ENCODE peak calls at places on chromosome 12, in nine cellular contexts. S, L, W, Q, F, G, E, I and X are unnamed samples.
A peak's percentile ranks its signal among the peaks of the same experiment; 100 is the strongest.

GRCh38 chr12:117498256-117498655 is 136.8 kb upstream of the NOS1 start:
- DNase-seq in S (no peak), L (no peak), W (no peak), Q (no peak), F (no peak), G (peak; percentile 32), E (no peak), I (peak; percentile 49), X (no peak)

GRCh38 chr12:27344246-27344645 is 11.6 kb downstream of the BMAL2 start:
- DNase-seq in S (no peak), L (no peak), W (peak; percentile 10), Q (no peak), F (no peak), G (no peak), E (no peak), I (no peak), X (no peak)

GRCh38 chr12:123061806-123062205 is 81.3 kb downstream of the ARL6IP4 start:
- DNase-seq in S (no peak), L (no peak), W (no peak), Q (no peak), F (no peak), G (no peak), E (no peak), I (no peak), X (no peak)

GRCh38 chr12:118983147-118983824 is 1.9 kb downstream of the SRRM4 start:
- DNase-seq in S (no peak), L (no peak), W (no peak), Q (no peak), F (peak; percentile 16), G (no peak), E (no peak), I (no peak), X (no peak)

GRCh38 chr12:98439471-98440164 is 75.8 kb upstream of the TMPO start:
- DNase-seq in S (no peak), L (no peak), W (peak; percentile 83), Q (no peak), F (no peak), G (no peak), E (no peak), I (no peak), X (no peak)

GRCh38 chr12:96878704-96879103 is 28.4 kb upstream of the NEDD1 start:
- DNase-seq in S (no peak), L (no peak), W (peak; percentile 62), Q (no peak), F (no peak), G (no peak), E (no peak), I (no peak), X (no peak)

GRCh38 chr12:89862511-89863331 is 154.1 kb upstream of the ATP2B1 start:
- DNase-seq in S (peak; percentile 12), L (no peak), W (no peak), Q (no peak), F (no peak), G (no peak), E (peak; percentile 31), I (no peak), X (peak; percentile 27)

GRCh38 chr12:76266797-76267196 is 81.4 kb downstream of the BBS10 start:
- DNase-seq in S (peak; percentile 39), L (no peak), W (peak; percentile 95), Q (no peak), F (no peak), G (peak; percentile 12), E (peak; percentile 26), I (no peak), X (no peak)

GRCh38 chr12:59056931-59057330 is 136.6 kb upstream of the LRIG3 start:
- DNase-seq in S (no peak), L (no peak), W (peak; percentile 65), Q (no peak), F (no peak), G (no peak), E (no peak), I (no peak), X (no peak)

GRCh38 chr12:55037349-55037748 is 17.6 kb downstream of the NEUROD4 start:
- DNase-seq in S (no peak), L (no peak), W (no peak), Q (no peak), F (no peak), G (peak; percentile 53), E (no peak), I (no peak), X (no peak)

GRCh38 chr12:124720019-124720686 is 143.5 kb downstream of the SCARB1 start:
- DNase-seq in S (no peak), L (peak; percentile 47), W (peak; percentile 88), Q (peak; percentile 41), F (no peak), G (no peak), E (no peak), I (no peak), X (no peak)

GRCh38 chr12:89856431-89856830 is 147.8 kb upstream of the ATP2B1 start:
- DNase-seq in S (no peak), L (no peak), W (peak; percentile 78), Q (no peak), F (no peak), G (no peak), E (no peak), I (no peak), X (no peak)

GRCh38 chr12:71092290-71092689 is 65.5 kb downstream of the TSPAN8 start:
- DNase-seq in S (no peak), L (no peak), W (no peak), Q (no peak), F (no peak), G (no peak), E (no peak), I (no peak), X (no peak)

GRCh38 chr12:12008931-12009611 is 61.7 kb upstream of the BCL2L14 start:
- DNase-seq in S (no peak), L (no peak), W (peak; percentile 73), Q (no peak), F (peak; percentile 93), G (no peak), E (no peak), I (peak; percentile 90), X (no peak)

GRCh38 chr12:14955876-14956811 is 5.3 kb downstream of the ARHGDIB start:
- DNase-seq in S (no peak), L (no peak), W (no peak), Q (no peak), F (no peak), G (no peak), E (no peak), I (no peak), X (peak; percentile 41)

GRCh38 chr12:3168775-3169221 is 91.6 kb downstream of the TSPAN9 start:
- DNase-seq in S (peak; percentile 77), L (peak; percentile 85), W (peak; percentile 98), Q (peak; percentile 86), F (no peak), G (peak; percentile 37), E (no peak), I (no peak), X (no peak)

GRCh38 chr12:94262228-94263010 is 114.0 kb downstream of the PLXNC1 start:
- DNase-seq in S (peak; percentile 57), L (peak; percentile 91), W (peak; percentile 99), Q (peak; percentile 30), F (no peak), G (peak; percentile 90), E (peak; percentile 88), I (no peak), X (peak; percentile 45)
- H3K4me1 ChIP-seq in S (no peaks in the 10 kb centered on the region), L (no peaks in the 10 kb centered on the region), W (peaks cover 47% of the 10 kb centered on the region), Q (peaks cover 8% of the 10 kb centered on the region), F (peaks cover 18% of the 10 kb centered on the region), G (peaks cover 13% of the 10 kb centered on the region), E (peaks cover 17% of the 10 kb centered on the region), I (peaks cover 43% of the 10 kb centered on the region), X (peaks cover 21% of the 10 kb centered on the region)

GRCh38 chr12:95073698-95074520 is 491 bp upstream of the NR2C1 start:
- DNase-seq in S (no peak), L (no peak), W (peak; percentile 16), Q (no peak), F (peak; percentile 98), G (peak; percentile 93), E (no peak), I (no peak), X (no peak)

GRCh38 chr12:95070378-95070777 is 3.0 kb downstream of the NR2C1 start:
- DNase-seq in S (no peak), L (no peak), W (no peak), Q (no peak), F (no peak), G (no peak), E (no peak), I (no peak), X (no peak)

GRCh38 chr12:95074766-95075165 is 1.3 kb upstream of the NR2C1 start:
- DNase-seq in S (no peak), L (no peak), W (no peak), Q (no peak), F (no peak), G (no peak), E (no peak), I (no peak), X (no peak)

GRCh38 chr12:95077341-95077740 is 3.9 kb upstream of the NR2C1 start:
- DNase-seq in S (no peak), L (no peak), W (no peak), Q (no peak), F (no peak), G (no peak), E (no peak), I (no peak), X (no peak)

GRCh38 chr12:95072900-95073697 is at the start of gene NR2C1:
- DNase-seq in S (peak; percentile 87), L (peak; percentile 92), W (peak; percentile 96), Q (peak; percentile 99), F (peak; percentile 63), G (peak; percentile 50), E (peak; percentile 90), I (peak; percentile 98), X (peak; percentile 91)
- H3K4me1 ChIP-seq in S (no peaks in the 10 kb centered on the region), L (no peaks in the 10 kb centered on the region), W (no peaks in the 10 kb centered on the region), Q (peaks cover 10% of the 10 kb centered on the region), F (no peaks in the 10 kb centered on the region), G (peaks cover 17% of the 10 kb centered on the region), E (peaks cover 10% of the 10 kb centered on the region), I (peaks cover 6% of the 10 kb centered on the region), X (peaks cover 5% of the 10 kb centered on the region)

DNA sequence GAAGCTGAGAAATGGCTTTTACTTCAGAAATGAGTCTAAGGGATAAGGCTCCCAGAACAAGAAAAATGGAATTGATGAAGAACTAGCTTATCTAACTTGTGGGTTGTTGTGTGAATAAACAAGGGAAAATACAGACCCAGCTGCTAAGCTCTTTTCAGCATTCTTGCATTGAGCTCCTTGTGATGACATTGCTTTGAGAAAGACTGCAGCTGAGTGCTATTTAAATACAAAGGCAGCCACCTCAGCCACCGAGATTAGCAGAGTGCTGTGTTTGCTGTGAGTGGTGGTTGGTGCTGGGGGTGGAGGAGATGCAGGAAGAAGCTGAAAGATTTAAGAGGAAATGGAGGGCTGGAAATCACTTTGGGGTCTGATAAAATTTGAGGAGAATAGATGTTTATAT is 396.0 kb upstream of the PRICKLE1 start:
- DNase-seq in S (no peak), L (no peak), W (no peak), Q (no peak), F (peak; percentile 79), G (peak; percentile 9), E (no peak), I (peak; percentile 82), X (no peak)
- H3K4me1 ChIP-seq in S (no peaks in the 10 kb centered on the region), L (no peaks in the 10 kb centered on the region), W (peaks cover 22% of the 10 kb centered on the region), Q (no peaks in the 10 kb centered on the region), F (no peaks in the 10 kb centered on the region), G (no peaks in the 10 kb centered on the region), E (no peaks in the 10 kb centered on the region), I (peaks cover 31% of the 10 kb centered on the region), X (no peaks in the 10 kb centered on the region)

DNA sequence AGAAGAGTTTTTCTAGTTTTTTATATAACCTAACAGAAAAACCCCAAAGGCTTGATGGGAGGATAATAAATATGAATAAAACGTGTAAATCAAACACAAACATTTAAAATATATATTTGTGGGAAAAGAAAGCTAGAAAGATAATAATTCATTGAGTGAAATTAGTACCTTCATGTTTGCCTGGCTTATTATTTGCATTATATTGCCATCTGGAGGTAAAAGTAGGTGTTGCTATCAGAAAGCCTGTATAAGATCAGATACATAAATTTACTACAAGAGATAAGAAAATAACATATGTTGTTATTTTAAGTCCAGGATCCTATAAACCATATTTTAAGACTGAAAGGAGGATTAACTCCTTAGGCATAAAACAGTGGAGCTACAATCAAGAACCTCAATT is 77.7 kb downstream of the NTS start:
- DNase-seq in S (no peak), L (no peak), W (peak; percentile 18), Q (no peak), F (no peak), G (no peak), E (no peak), I (no peak), X (no peak)
- H3K4me1 ChIP-seq in S (no peaks in the 10 kb centered on the region), L (no peaks in the 10 kb centered on the region), W (no peaks in the 10 kb centered on the region), Q (no peaks in the 10 kb centered on the region), F (peaks cover 7% of the 10 kb centered on the region), G (no peaks in the 10 kb centered on the region), E (peaks cover 16% of the 10 kb centered on the region), I (peaks cover 8% of the 10 kb centered on the region), X (no peaks in the 10 kb centered on the region)